ENCODE peak calls at places on chromosomes 6 and 20, in six cellular contexts. M, U, R, I, B and O are unnamed samples.

GRCh38 chr6:162177733-162178132 is 549.8 kb downstream of the PRKN start:
- DNase-seq in U (no peak), I (no peak), B (no peak), M (peak), R (no peak), O (no peak)

GRCh38 chr20:37342231-37343177 is 3.4 kb upstream of the SRC start:
- DNase-seq in R (no peak), B (no peak), U (no peak), M (no peak), I (no peak), O (no peak)

GRCh38 chr6:12769556-12770255 is 53.1 kb downstream of the PHACTR1 start:
- DNase-seq in B (no peak), R (no peak), M (peak), I (peak), U (no peak), O (no peak)

GRCh38 chr20:52975024-52975732 is 3.0 kb downstream of the TSHZ2 start:
- DNase-seq in U (no peak), M (peak), R (no peak), I (no peak), B (peak), O (peak)

GRCh38 chr20:23257848-23258746 is 92.5 kb upstream of the NXT1 start:
- DNase-seq in M (peak), I (peak), B (peak), U (no peak), R (no peak), O (peak)

GRCh38 chr20:23061713-23062561 is 12.5 kb upstream of the THBD start:
- DNase-seq in B (no peak), R (peak), U (no peak), M (peak), I (peak), O (peak)

GRCh38 chr6:160227038-160227768 is 31.4 kb downstream of the SLC22A2 start:
- DNase-seq in M (peak), R (no peak), U (no peak), I (no peak), B (no peak), O (no peak)

GRCh38 chr20:37361336-37361735 is 15.4 kb downstream of the SRC start:
- DNase-seq in U (no peak), M (no peak), R (no peak), I (no peak), B (no peak), O (no peak)

GRCh38 chr6:21612067-21612745 is 18.7 kb downstream of the SOX4 start:
- DNase-seq in B (no peak), R (no peak), M (no peak), I (no peak), U (no peak), O (no peak)

GRCh38 chr6:11606287-11606686 is 68.7 kb downstream of the TMEM170B start:
- DNase-seq in B (no peak), M (no peak), I (no peak), R (peak), U (no peak), O (no peak)

GRCh38 chr6:13336553-13336952 is 8.2 kb upstream of the TBC1D7 start:
- DNase-seq in B (peak), U (peak), M (peak), R (peak), I (peak), O (peak)

GRCh38 chr6:16332175-16332542 is 93.8 kb downstream of the GMPR start:
- DNase-seq in I (peak), R (peak), B (peak), U (peak), M (peak), O (peak)

GRCh38 chr20:39206899-39207564 is 244.9 kb downstream of the DHX35 start:
- DNase-seq in R (no peak), B (no peak), M (no peak), U (no peak), I (peak), O (peak)

GRCh38 chr6:28209753-28210535 is 15.1 kb upstream of the ZSCAN9 start:
- DNase-seq in B (no peak), U (no peak), I (no peak), M (no peak), R (no peak), O (no peak)

GRCh38 chr20:44714701-44715494 is at the start of gene CCN5:
- DNase-seq in R (peak), U (peak), I (peak), M (peak), B (peak), O (peak)

GRCh38 chr6:79546186-79546585 is 9.0 kb upstream of the LCA5 start:
- DNase-seq in R (no peak), U (no peak), B (peak), M (peak), I (peak), O (peak)

GRCh38 chr6:160791459-160791858 is 89.4 kb downstream of the PLG start:
- DNase-seq in R (no peak), U (no peak), I (no peak), M (no peak), B (peak), O (no peak)

GRCh38 chr6:46655803-46656202 is 3.0 kb downstream of the SLC25A27 start:
- DNase-seq in B (no peak), R (no peak), M (no peak), U (no peak), I (no peak), O (no peak)

GRCh38 chr20:38673261-38673660 is 51.0 kb upstream of the SLC32A1 start:
- DNase-seq in R (no peak), U (no peak), M (no peak), B (no peak), I (no peak), O (no peak)

GRCh38 chr6:112253505-112253841 is 894 bp downstream of the LAMA4 start:
- DNase-seq in U (no peak), M (no peak), R (peak), I (no peak), B (no peak), O (no peak)

GRCh38 chr20:13009682-13010406 is 1.1 kb downstream of the SPTLC3 start:
- DNase-seq in B (peak), I (peak), M (peak), U (no peak), R (peak), O (peak)

GRCh38 chr6:162907876-162908481 is 180.2 kb downstream of the PACRG start:
- DNase-seq in M (peak), R (no peak), U (no peak), I (peak), B (peak), O (peak)

GRCh38 chr20:37381621-37382538 is 35.9 kb downstream of the SRC start:
- DNase-seq in B (no peak), R (no peak), I (no peak), U (no peak), M (no peak), O (no peak)

GRCh38 chr6:111874030-111874425 is 776 bp upstream of the FYN start:
- DNase-seq in B (no peak), U (no peak), R (peak), M (peak), I (peak), O (no peak)

GRCh38 chr20:44115181-44115580 is 71.8 kb downstream of the JPH2 start:
- DNase-seq in I (no peak), B (no peak), U (no peak), M (no peak), R (no peak), O (no peak)

GRCh38 chr6:36489426-36489825 is 46.6 kb downstream of the KCTD20 start:
- DNase-seq in U (no peak), R (no peak), I (no peak), M (no peak), B (no peak), O (no peak)

GRCh38 chr6:36113049-36113448 is 17.3 kb upstream of the MAPK13 start:
- DNase-seq in R (no peak), B (no peak), I (no peak), M (no peak), U (no peak), O (no peak)

GRCh38 chr6:37717836-37718251 is 20.2 kb upstream of the MDGA1 start:
- DNase-seq in B (no peak), M (peak), U (no peak), I (peak), R (no peak), O (peak)

GRCh38 chr6:11921017-11921438 is 91.1 kb upstream of the HIVEP1 start:
- DNase-seq in M (peak), B (peak), U (no peak), I (peak), R (peak), O (peak)

GRCh38 chr20:57061058-57061900 is 205.2 kb downstream of the BMP7 start:
- DNase-seq in I (peak), R (no peak), U (no peak), M (no peak), B (peak), O (no peak)

DNA sequence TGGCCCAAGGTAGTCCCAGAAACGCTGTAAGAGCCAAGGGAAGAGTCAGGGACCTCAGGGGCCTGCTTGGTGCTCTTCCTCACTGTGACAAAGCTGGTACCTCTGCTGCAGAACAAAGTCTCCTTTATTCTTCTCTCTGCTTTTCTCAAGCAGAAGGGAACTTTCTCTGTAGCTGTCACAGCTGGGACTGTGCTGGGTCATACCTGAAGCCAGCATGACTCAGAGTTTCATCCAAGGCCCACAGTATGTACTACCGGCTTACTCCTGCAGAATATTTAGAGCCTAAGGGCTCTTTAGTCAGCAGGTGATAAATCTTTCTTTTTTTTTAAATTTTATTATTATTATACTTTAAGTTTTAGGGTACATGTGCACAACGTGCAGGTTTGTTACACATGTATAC is 183.2 kb downstream of the TINAG start:
- DNase-seq in I (no peak), M (no peak), B (peak), U (no peak), R (no peak), O (no peak)
- H3K4me3 ChIP-seq in I (no peak), M (no peak), B (no peak), U (no peak), R (no peak), O (no peak)

GRCh38 chr20:61442075-61442670 is 190.1 kb downstream of the CDH4 start:
- DNase-seq in U (no peak), M (peak), B (no peak), R (no peak), I (peak), O (no peak)
- TF ChIP-seq CTCF in U (no peak), M (no peak), B (no peak), R (no peak), I (no peak), O (no peak)

GRCh38 chr6:89257781-89258180 is 40.6 kb upstream of the GABRR1 start:
- DNase-seq in R (no peak), I (no peak), M (no peak), B (no peak), U (no peak), O (no peak)
- H3K4me3 ChIP-seq in R (no peak), I (no peak), M (no peak), B (no peak), U (no peak), O (no peak)

DNA sequence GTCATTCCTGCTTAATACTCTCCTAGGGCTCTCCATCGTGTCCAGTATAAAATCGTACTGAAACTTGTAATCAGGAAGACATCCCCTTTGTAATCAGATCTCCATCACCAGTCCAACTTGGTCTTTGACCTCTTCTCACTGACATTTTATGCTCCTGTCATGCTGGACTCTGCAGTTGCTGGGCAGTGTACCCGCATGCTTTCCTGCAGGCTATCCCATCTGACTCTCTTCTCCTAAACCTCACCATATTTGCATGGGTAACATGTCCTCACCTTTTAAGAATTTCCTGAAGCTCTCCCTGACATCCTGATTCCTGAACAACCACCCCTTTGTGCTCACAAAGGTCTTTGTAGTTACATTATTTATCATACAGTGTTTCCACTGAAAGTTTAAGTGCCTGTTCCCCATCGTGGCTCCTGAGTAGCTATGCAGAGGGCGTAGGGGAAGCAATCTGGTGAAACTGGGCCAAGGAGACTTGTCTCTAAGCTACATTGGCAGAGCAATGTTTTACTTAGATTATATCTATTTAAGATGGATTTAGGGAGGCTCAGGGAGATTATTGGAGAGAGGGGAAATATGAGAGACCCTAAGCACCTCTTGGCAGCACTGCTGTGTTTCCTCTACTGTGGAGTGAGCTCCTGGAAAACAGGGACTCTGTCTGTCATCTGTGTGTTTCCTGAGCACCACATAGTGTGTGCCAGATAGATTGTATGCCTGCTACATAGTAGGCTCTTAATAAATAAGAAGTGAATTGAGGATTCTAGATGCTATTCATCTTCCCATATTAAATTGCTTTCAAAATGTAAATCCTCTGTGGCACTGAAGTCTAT is 124.0 kb downstream of the LAMA2 start:
- DNase-seq in B (no peak), U (no peak), I (no peak), M (no peak), R (no peak), O (no peak)
- TF ChIP-seq CTCF in B (no peak), U (no peak), I (no peak), M (no peak), R (no peak), O (no peak)

GRCh38 chr6:109452181-109452580 is 3.4 kb downstream of the MICAL1 start:
- DNase-seq in B (no peak), I (no peak), M (no peak), R (no peak), U (no peak), O (no peak)
- H3K4me3 ChIP-seq in B (no peak), I (no peak), M (no peak), R (no peak), U (no peak), O (no peak)

GRCh38 chr6:169172435-169172834 is 81.2 kb downstream of the THBS2 start:
- DNase-seq in R (no peak), B (peak), U (no peak), M (peak), I (peak), O (peak)
- TF ChIP-seq CTCF in R (no peak), B (no peak), U (no peak), M (no peak), I (no peak), O (no peak)

GRCh38 chr6:34630040-34630439 is 66.5 kb downstream of the ILRUN start:
- DNase-seq in M (peak), R (no peak), I (peak), B (peak), U (no peak), O (peak)
- H3K4me3 ChIP-seq in M (no peak), R (no peak), I (no peak), B (no peak), U (no peak), O (no peak)